ENCODE peak calls at places on chromosomes 11 and 22, in eight cellular contexts. J, O, K, F, R, I, T and S are unnamed samples.

GRCh38 chr11:61609970-61610347 is 29.1 kb upstream of the SYT7 start:
- DNase-seq in J (no peak), O (peak; percentile 38), K (no peak), F (no peak), R (no peak), I (no peak), T (peak; percentile 47), S (no peak)

GRCh38 chr11:43574949-43575915 is 105.3 kb upstream of the HSD17B12 start:
- DNase-seq in J (peak; percentile 32), O (no peak), K (no peak), F (peak; percentile 21), R (no peak), I (peak; percentile 61), T (peak; percentile 75), S (peak; percentile 77)

GRCh38 chr11:120432056-120433018 is 79.2 kb upstream of the GRIK4 start:
- DNase-seq in J (no peak), O (peak; percentile 97), K (no peak), F (no peak), R (peak; percentile 64), I (peak; percentile 99), T (no peak), S (peak; percentile 58)

GRCh38 chr22:26589367-26589844 is 526 bp downstream of the TPST2 start:
- DNase-seq in J (peak; percentile 42), O (no peak), K (peak; percentile 45), F (peak; percentile 23), R (peak; percentile 24), I (no peak), T (peak; percentile 51), S (peak; percentile 44)

GRCh38 chr11:12963789-12964536 is 45.2 kb upstream of the RASSF10 start:
- DNase-seq in J (peak; percentile 68), O (peak; percentile 46), K (peak; percentile 56), F (peak; percentile 52), R (peak; percentile 70), I (peak; percentile 61), T (peak; percentile 80), S (peak; percentile 79)

GRCh38 chr22:38402204-38402603 is 52.8 kb downstream of the KCNJ4 start:
- DNase-seq in J (no peak), O (no peak), K (no peak), F (no peak), R (no peak), I (no peak), T (no peak), S (no peak)

GRCh38 chr22:37636186-37636948 is 3.1 kb upstream of the SH3BP1 start:
- DNase-seq in J (no peak), O (no peak), K (no peak), F (no peak), R (no peak), I (peak; percentile 93), T (no peak), S (peak; percentile 81)

GRCh38 chr11:17389957-17390649 is 1.6 kb upstream of the KCNJ11 start:
- DNase-seq in J (no peak), O (no peak), K (no peak), F (no peak), R (no peak), I (no peak), T (no peak), S (no peak)

GRCh38 chr11:76617553-76618265 is 52.8 kb downstream of the LRRC32 start:
- DNase-seq in J (no peak), O (no peak), K (no peak), F (no peak), R (no peak), I (peak; percentile 28), T (no peak), S (no peak)

GRCh38 chr11:115664313-115664712 is 160.1 kb upstream of the CADM1 start:
- DNase-seq in J (no peak), O (no peak), K (no peak), F (no peak), R (no peak), I (no peak), T (no peak), S (no peak)

GRCh38 chr11:36622431-36623136 is 24.5 kb upstream of the RAG2 start:
- DNase-seq in J (no peak), O (peak; percentile 25), K (no peak), F (no peak), R (no peak), I (peak; percentile 32), T (peak; percentile 21), S (no peak)

GRCh38 chr22:22702159-22702873 is 57.9 kb downstream of the GGTLC2 start:
- DNase-seq in J (no peak), O (no peak), K (no peak), F (no peak), R (no peak), I (no peak), T (no peak), S (no peak)

GRCh38 chr22:50415426-50415825 is 59.4 kb downstream of the SBF1 start:
- DNase-seq in J (no peak), O (no peak), K (no peak), F (no peak), R (no peak), I (no peak), T (no peak), S (no peak)

GRCh38 chr11:90656171-90656570 is 433.3 kb upstream of the CHORDC1 start:
- DNase-seq in J (no peak), O (no peak), K (no peak), F (no peak), R (no peak), I (no peak), T (no peak), S (no peak)

DNA sequence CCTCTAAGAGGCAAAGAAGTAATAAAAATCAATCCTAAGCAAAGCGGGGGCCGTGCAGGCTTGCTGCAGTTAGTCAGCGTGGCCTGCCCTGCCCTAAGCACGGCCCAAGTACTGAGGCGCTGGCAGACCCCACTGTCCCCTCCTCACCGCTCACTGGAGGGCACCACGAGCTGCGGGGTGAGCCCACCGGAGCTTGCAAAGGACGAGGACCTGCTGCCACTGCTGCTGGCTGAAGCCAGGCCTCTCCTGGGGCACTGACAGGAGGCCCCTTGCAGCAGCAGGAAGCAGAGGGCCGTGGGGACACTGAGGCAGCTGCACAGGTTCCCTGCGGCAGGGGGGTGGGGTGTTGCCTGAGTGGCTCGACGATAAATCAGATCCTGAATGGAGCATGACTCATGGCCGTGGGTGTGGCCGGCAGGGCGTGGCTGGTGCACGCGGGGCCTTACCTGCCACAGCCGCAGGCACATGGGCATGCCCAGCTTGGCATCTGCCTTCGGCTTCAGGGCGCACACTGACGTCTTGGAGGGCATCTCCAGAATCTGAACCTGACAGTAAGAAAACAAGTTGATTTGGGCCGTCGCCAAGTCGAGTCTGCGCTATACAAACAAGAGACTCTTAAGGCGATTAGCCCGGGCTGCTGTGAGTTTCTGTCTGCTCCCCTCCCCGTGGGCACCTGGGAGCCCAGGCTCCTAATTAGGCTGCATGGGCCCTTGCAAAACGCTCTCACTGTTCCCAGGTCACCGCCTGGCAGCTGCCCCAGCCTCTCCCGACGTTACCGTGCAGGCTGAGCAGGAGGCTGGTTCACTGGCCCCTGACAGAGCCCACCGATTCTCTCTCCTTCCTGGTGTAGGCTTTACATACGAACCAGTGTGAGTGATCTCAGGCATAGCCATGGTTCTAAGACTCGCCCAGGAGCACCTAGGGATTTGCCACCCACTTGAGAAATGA is 45.9 kb downstream of the TBX1 start:
- DNase-seq in J (no peak), O (peak; percentile 86), K (no peak), F (peak; percentile 12), R (no peak), I (peak; percentile 19), T (no peak), S (no peak)
- H3K4me3 ChIP-seq in J (no peak overlapping the region), O (no peak overlapping the region), K (no peak overlapping the region), F (no peak overlapping the region), R (no peak overlapping the region), I (no peak overlapping the region), T (no peak overlapping the region), S (no peak overlapping the region)

GRCh38 chr11:1843098-1843473 is 4.3 kb downstream of the TNNI2 start:
- DNase-seq in J (peak; percentile 10), O (no peak), K (peak; percentile 20), F (no peak), R (no peak), I (no peak), T (no peak), S (no peak)

GRCh38 chr11:1845095-1845429 is 6.3 kb downstream of the TNNI2 start:
- DNase-seq in J (no peak), O (no peak), K (no peak), F (no peak), R (no peak), I (no peak), T (no peak), S (no peak)

GRCh38 chr11:1842149-1843097 is 3.6 kb downstream of the TNNI2 start:
- DNase-seq in J (peak; percentile 54), O (no peak), K (peak; percentile 63), F (peak; percentile 78), R (peak; percentile 55), I (no peak), T (peak; percentile 54), S (no peak)

GRCh38 chr11:1844221-1845094 is 5.7 kb downstream of the TNNI2 start:
- DNase-seq in J (peak; percentile 65), O (no peak), K (peak; percentile 63), F (peak; percentile 73), R (peak; percentile 54), I (peak; percentile 24), T (no peak), S (no peak)

GRCh38 chr11:1843796-1844195 is 5.0 kb downstream of the TNNI2 start:
- DNase-seq in J (no peak), O (no peak), K (no peak), F (no peak), R (no peak), I (no peak), T (no peak), S (no peak)
- H3K4me1 ChIP-seq in J (no peaks in the 10 kb centered on the region), O (peaks cover 12% of the 10 kb centered on the region), K (no peaks in the 10 kb centered on the region), F (peaks cover 56% of the 10 kb centered on the region), R (peaks cover 21% of the 10 kb centered on the region), I (no peaks in the 10 kb centered on the region), T (peaks cover 27% of the 10 kb centered on the region), S (peaks cover 28% of the 10 kb centered on the region)

DNA sequence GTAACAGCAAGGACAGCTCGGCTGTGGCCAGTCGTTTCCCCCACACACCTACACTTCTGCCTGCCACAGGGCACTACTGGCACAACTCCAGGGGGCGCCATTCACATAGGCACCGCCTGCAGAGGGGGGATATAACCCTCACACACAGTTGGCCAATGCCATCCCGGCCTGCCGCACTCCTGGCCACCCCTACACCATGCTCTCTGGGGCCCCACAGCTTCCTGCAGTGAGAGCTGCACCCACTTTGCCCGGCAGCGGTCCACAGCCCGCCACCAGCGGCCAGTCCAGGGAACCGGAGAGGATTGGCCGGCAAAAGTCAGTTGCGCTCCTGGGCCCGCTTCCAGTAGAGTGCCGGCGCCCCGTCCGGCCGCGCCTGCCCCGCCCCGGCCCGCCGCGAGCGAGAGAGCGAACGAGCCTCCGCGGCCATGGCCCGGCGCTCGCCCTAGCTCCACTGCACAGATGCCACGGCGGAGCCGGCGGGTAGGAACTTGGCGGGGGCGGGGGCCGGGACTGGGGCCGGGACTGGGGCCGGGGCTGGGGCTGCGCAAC is 25.6 kb upstream of the SUSD2 start:
- DNase-seq in J (peak; percentile 85), O (peak; percentile 61), K (peak; percentile 87), F (peak; percentile 87), R (peak; percentile 86), I (peak; percentile 74), T (peak; percentile 84), S (peak; percentile 48)
- H3K4me3 ChIP-seq in J (peak overlapping the region; percentile 91), O (peak overlapping the region; percentile 41), K (peak overlapping the region; percentile 84), F (peak overlapping the region; percentile 89), R (peak overlapping the region; percentile 81), I (peak overlapping the region; percentile 78), T (peak overlapping the region; percentile 45), S (peak overlapping the region; percentile 55)

DNA sequence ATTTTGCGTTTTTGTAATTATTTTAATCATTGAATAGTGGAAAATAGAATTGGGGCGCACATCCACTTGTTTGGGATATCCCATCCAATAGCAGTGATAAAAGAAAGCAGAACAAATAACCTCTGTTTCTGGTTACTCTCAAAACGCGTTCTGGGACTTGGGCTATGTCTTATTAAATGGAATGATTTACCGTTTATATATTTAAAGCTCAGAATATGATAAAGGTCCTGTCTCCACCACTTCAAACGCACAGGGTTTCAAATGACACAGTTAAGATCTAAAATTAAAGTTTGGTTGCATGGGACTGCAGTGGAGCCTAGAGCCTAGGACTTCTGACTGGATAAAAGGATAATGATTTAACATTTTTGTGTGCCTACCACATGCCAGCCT is 2.3 kb upstream of the HSPA8 start:
- DNase-seq in J (no peak), O (no peak), K (no peak), F (no peak), R (no peak), I (no peak), T (no peak), S (no peak)
- H3K4me1 ChIP-seq in J (no peaks in the 10 kb centered on the region), O (peaks cover 12% of the 10 kb centered on the region), K (peaks cover 44% of the 10 kb centered on the region), F (peaks cover 66% of the 10 kb centered on the region), R (peaks cover 30% of the 10 kb centered on the region), I (peaks cover 14% of the 10 kb centered on the region), T (peaks cover 25% of the 10 kb centered on the region), S (peaks cover 8% of the 10 kb centered on the region)